ENCODE peak calls at places on chromosome 13, in four cellular contexts. V is T-helper 2 cell, C is SW 1271, I is A172. E is an unnamed sample.

GRCh38 chr13:111161601-111162600 is 46.8 kb downstream of the ARHGEF7 start:
- DNase-seq in V (no peak), C (no peak), I (no peak), E (no peak)

GRCh38 chr13:49042476-49042875 is 66.8 kb downstream of the FNDC3A start:
- DNase-seq in V (no peak), C (no peak), I (no peak), E (no peak)

GRCh38 chr13:99506632-99507031 is 5.4 kb downstream of the TM9SF2 start:
- DNase-seq in V (no peak), C (no peak), I (no peak), E (no peak)

GRCh38 chr13:63636231-63636993 is 2220.8 kb upstream of the PCDH20 start:
- DNase-seq in V (no peak), C (no peak), I (peak), E (no peak)

GRCh38 chr13:59623516-59623915 is 540.2 kb downstream of the DIAPH3 start:
- DNase-seq in V (no peak), C (no peak), I (no peak), E (no peak)

GRCh38 chr13:114099191-114099590 is 33.2 kb downstream of the RASA3 start:
- DNase-seq in V (no peak), C (peak), I (peak), E (peak)

GRCh38 chr13:58619396-58620113 is 988.0 kb downstream of the PCDH17 start:
- DNase-seq in V (no peak), C (no peak), I (no peak), E (no peak)

GRCh38 chr13:71577127-71577526 is 289.9 kb downstream of the DACH1 start:
- DNase-seq in V (no peak), C (no peak), I (peak), E (no peak)

E was measured in HS-27A.